ENCODE peak calls at places on chromosomes 6 and 20, in eight cellular contexts. One of them, this sample, is unnamed.
A peak's percentile ranks its signal among the peaks of the same experiment; 100 is the strongest.

GRCh38 chr6:158996863-158997262 is 3.1 kb downstream of the RSPH3 start:
- DNase-seq in NCI-H460: no peak
- DNase-seq in fibroblast of the conjunctiva: no peak
- DNase-seq in NCI-H1092 treated with DMSO at 0.1 percent for 48 hours: no peak
- DNase-seq in activated naive CD4-positive, alpha-beta T cell treated with anti-CD3 and anti-CD28 coated beads, Interleukin-2, amount 50 U/mL, for 16 hours: no peak
- DNase-seq in SW 1271: no peak
- DNase-seq in stimulated activated CD8-positive, alpha-beta memory T cell treated with anti-CD3 and anti-CD28 coated beads, Interleukin-15, amount 100 ng/mL, for 4 hours: no peak
- DNase-seq in stimulated activated CD4-positive, alpha-beta T cell treated with anti-CD3 and anti-CD28 coated beads, Interleukin-1b, Interleukin-23, amount 100 ng/mL, for 48 hours: no peak
- DNase-seq in this sample: no peak

GRCh38 chr6:815348-815738 is 122.4 kb upstream of the EXOC2 start:
- DNase-seq in NCI-H460: no peak
- DNase-seq in fibroblast of the conjunctiva: no peak
- DNase-seq in NCI-H1092 treated with DMSO at 0.1 percent for 48 hours: no peak
- DNase-seq in activated naive CD4-positive, alpha-beta T cell treated with anti-CD3 and anti-CD28 coated beads, Interleukin-2, amount 50 U/mL, for 16 hours: no peak
- DNase-seq in SW 1271: no peak
- DNase-seq in stimulated activated CD8-positive, alpha-beta memory T cell treated with anti-CD3 and anti-CD28 coated beads, Interleukin-15, amount 100 ng/mL, for 4 hours: no peak
- DNase-seq in stimulated activated CD4-positive, alpha-beta T cell treated with anti-CD3 and anti-CD28 coated beads, Interleukin-1b, Interleukin-23, amount 100 ng/mL, for 48 hours: no peak
- DNase-seq in this sample: no peak

GRCh38 chr6:70110128-70111022 is 192.5 kb downstream of the COL9A1 start:
- DNase-seq in NCI-H460: no peak
- DNase-seq in fibroblast of the conjunctiva: no peak
- DNase-seq in NCI-H1092 treated with DMSO at 0.1 percent for 48 hours: no peak
- DNase-seq in activated naive CD4-positive, alpha-beta T cell treated with anti-CD3 and anti-CD28 coated beads, Interleukin-2, amount 50 U/mL, for 16 hours: no peak
- DNase-seq in SW 1271: no peak
- DNase-seq in stimulated activated CD8-positive, alpha-beta memory T cell treated with anti-CD3 and anti-CD28 coated beads, Interleukin-15, amount 100 ng/mL, for 4 hours: no peak
- DNase-seq in stimulated activated CD4-positive, alpha-beta T cell treated with anti-CD3 and anti-CD28 coated beads, Interleukin-1b, Interleukin-23, amount 100 ng/mL, for 48 hours: no peak
- DNase-seq in this sample: no peak

GRCh38 chr6:163605388-163606097 is 191.0 kb downstream of the QKI start:
- DNase-seq in NCI-H460: no peak
- DNase-seq in fibroblast of the conjunctiva: no peak
- DNase-seq in NCI-H1092 treated with DMSO at 0.1 percent for 48 hours: no peak
- DNase-seq in activated naive CD4-positive, alpha-beta T cell treated with anti-CD3 and anti-CD28 coated beads, Interleukin-2, amount 50 U/mL, for 16 hours: no peak
- DNase-seq in SW 1271: no peak
- DNase-seq in stimulated activated CD8-positive, alpha-beta memory T cell treated with anti-CD3 and anti-CD28 coated beads, Interleukin-15, amount 100 ng/mL, for 4 hours: no peak
- DNase-seq in stimulated activated CD4-positive, alpha-beta T cell treated with anti-CD3 and anti-CD28 coated beads, Interleukin-1b, Interleukin-23, amount 100 ng/mL, for 48 hours: no peak
- DNase-seq in this sample: no peak

GRCh38 chr6:155244434-155244833 is 19.4 kb upstream of the CLDN20 start:
- DNase-seq in NCI-H460: no peak
- DNase-seq in fibroblast of the conjunctiva: no peak
- DNase-seq in NCI-H1092 treated with DMSO at 0.1 percent for 48 hours: no peak
- DNase-seq in activated naive CD4-positive, alpha-beta T cell treated with anti-CD3 and anti-CD28 coated beads, Interleukin-2, amount 50 U/mL, for 16 hours: no peak
- DNase-seq in SW 1271: no peak
- DNase-seq in stimulated activated CD8-positive, alpha-beta memory T cell treated with anti-CD3 and anti-CD28 coated beads, Interleukin-15, amount 100 ng/mL, for 4 hours: no peak
- DNase-seq in stimulated activated CD4-positive, alpha-beta T cell treated with anti-CD3 and anti-CD28 coated beads, Interleukin-1b, Interleukin-23, amount 100 ng/mL, for 48 hours: no peak
- DNase-seq in this sample: no peak

GRCh38 chr20:53428997-53429396 is 164.6 kb downstream of the ZNF217 start:
- DNase-seq in NCI-H460: no peak
- DNase-seq in fibroblast of the conjunctiva: no peak
- DNase-seq in NCI-H1092 treated with DMSO at 0.1 percent for 48 hours: no peak
- DNase-seq in activated naive CD4-positive, alpha-beta T cell treated with anti-CD3 and anti-CD28 coated beads, Interleukin-2, amount 50 U/mL, for 16 hours: no peak
- DNase-seq in SW 1271: no peak
- DNase-seq in stimulated activated CD8-positive, alpha-beta memory T cell treated with anti-CD3 and anti-CD28 coated beads, Interleukin-15, amount 100 ng/mL, for 4 hours: no peak
- DNase-seq in stimulated activated CD4-positive, alpha-beta T cell treated with anti-CD3 and anti-CD28 coated beads, Interleukin-1b, Interleukin-23, amount 100 ng/mL, for 48 hours: no peak
- DNase-seq in this sample: no peak

GRCh38 chr6:118980063-118980462 is 45.1 kb upstream of the MCM9 start:
- DNase-seq in NCI-H460: peak; percentile 4
- DNase-seq in fibroblast of the conjunctiva: peak; percentile 39
- DNase-seq in NCI-H1092 treated with DMSO at 0.1 percent for 48 hours: no peak
- DNase-seq in activated naive CD4-positive, alpha-beta T cell treated with anti-CD3 and anti-CD28 coated beads, Interleukin-2, amount 50 U/mL, for 16 hours: no peak
- DNase-seq in SW 1271: no peak
- DNase-seq in stimulated activated CD8-positive, alpha-beta memory T cell treated with anti-CD3 and anti-CD28 coated beads, Interleukin-15, amount 100 ng/mL, for 4 hours: no peak
- DNase-seq in stimulated activated CD4-positive, alpha-beta T cell treated with anti-CD3 and anti-CD28 coated beads, Interleukin-1b, Interleukin-23, amount 100 ng/mL, for 48 hours: no peak
- DNase-seq in this sample: no peak

GRCh38 chr6:63578757-63579156 is 6.5 kb downstream of the LOC128125822 start:
- DNase-seq in NCI-H460: no peak
- DNase-seq in fibroblast of the conjunctiva: no peak
- DNase-seq in NCI-H1092 treated with DMSO at 0.1 percent for 48 hours: no peak
- DNase-seq in activated naive CD4-positive, alpha-beta T cell treated with anti-CD3 and anti-CD28 coated beads, Interleukin-2, amount 50 U/mL, for 16 hours: no peak
- DNase-seq in SW 1271: no peak
- DNase-seq in stimulated activated CD8-positive, alpha-beta memory T cell treated with anti-CD3 and anti-CD28 coated beads, Interleukin-15, amount 100 ng/mL, for 4 hours: no peak
- DNase-seq in stimulated activated CD4-positive, alpha-beta T cell treated with anti-CD3 and anti-CD28 coated beads, Interleukin-1b, Interleukin-23, amount 100 ng/mL, for 48 hours: no peak
- DNase-seq in this sample: no peak